ENCODE peak calls at places on chromosomes 5 and 9, in seven cellular contexts. M is MCF 10A, X is AG10803, T is cardiac fibroblast, L is breast epithelium, O is tibial nerve, Q is GM12878. C is an unnamed sample.
A peak's percentile ranks its signal among the peaks of the same experiment; 100 is the strongest.

GRCh38 chr5:150073677-150074076 is 12.7 kb downstream of the CSF1R start:
- DNase-seq in M (no peak), X (no peak), T (no peak), L (no peak), O (no peak), Q (no peak), C (no peak)

GRCh38 chr9:97373311-97373710 is 38.6 kb upstream of the TDRD7 start:
- DNase-seq in M (no peak), X (no peak), T (no peak), L (no peak), O (no peak), Q (no peak), C (no peak)

GRCh38 chr9:83240671-83241070 is 177.7 kb upstream of the RASEF start:
- DNase-seq in M (no peak), X (no peak), T (no peak), L (no peak), O (no peak), Q (no peak), C (no peak)

GRCh38 chr9:17453751-17454150 is 125.1 kb upstream of the SH3GL2 start:
- DNase-seq in M (peak; percentile 7), X (no peak), T (no peak), L (no peak), O (no peak), Q (no peak), C (no peak)

GRCh38 chr5:78811121-78811832 is 162.7 kb upstream of the LHFPL2 start:
- DNase-seq in M (no peak), X (peak; percentile 64), T (no peak), L (no peak), O (no peak), Q (no peak), C (no peak)

GRCh38 chr9:86355814-86356213 is 1.6 kb upstream of the TUT7 start:
- DNase-seq in M (peak; percentile 54), X (no peak), T (no peak), L (no peak), O (no peak), Q (no peak), C (no peak)

GRCh38 chr5:57784106-57784505 is 301.5 kb upstream of the ACTBL2 start:
- DNase-seq in M (no peak), X (peak; percentile 70), T (peak; percentile 48), L (no peak), O (no peak), Q (no peak), C (no peak)

GRCh38 chr5:39014544-39014943 is 59.7 kb downstream of the RICTOR start:
- DNase-seq in M (no peak), X (peak; percentile 72), T (peak; percentile 69), L (no peak), O (no peak), Q (no peak), C (no peak)

GRCh38 chr5:125668904-125669303 is 754.3 kb upstream of the GRAMD2B start:
- DNase-seq in M (peak; percentile 18), X (no peak), T (no peak), L (no peak), O (no peak), Q (no peak), C (no peak)

GRCh38 chr5:57442080-57442839 is 40.4 kb downstream of the ACTBL2 start:
- DNase-seq in M (peak; percentile 58), X (peak; percentile 100), T (peak; percentile 98), L (peak; percentile 65), O (no peak), Q (no peak), C (no peak)

GRCh38 chr5:172266071-172266675 is 17.4 kb downstream of the UBTD2 start:
- DNase-seq in M (peak; percentile 24), X (no peak), T (no peak), L (no peak), O (no peak), Q (no peak), C (no peak)

GRCh38 chr5:172958268-172959046 is 767 bp upstream of the RPL26L1 start:
- DNase-seq in M (peak; percentile 80), X (peak; percentile 62), T (peak; percentile 72), L (no peak), O (peak; percentile 46), Q (no peak), C (no peak)

DNA sequence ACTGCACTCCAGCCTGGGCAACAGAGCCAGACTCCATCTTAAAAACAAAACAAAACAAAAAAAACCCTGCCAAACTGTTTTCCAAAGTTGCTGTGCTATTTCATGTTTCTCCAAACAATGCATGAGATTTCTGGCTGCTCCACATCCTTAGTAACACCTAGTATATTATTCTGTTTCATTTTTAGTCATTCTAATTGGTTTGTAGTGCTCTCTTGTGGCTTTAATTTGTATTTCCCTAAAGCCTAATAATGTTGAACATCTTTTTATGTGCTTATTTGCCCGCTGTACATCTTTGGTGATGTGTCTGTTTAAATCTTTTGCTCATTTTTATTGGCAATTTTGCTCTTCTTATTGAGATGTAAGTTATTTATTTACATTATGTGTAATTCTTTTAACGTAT is 18.4 kb upstream of the TTC1 start:
- DNase-seq in M (peak; percentile 35), X (peak; percentile 18), T (peak; percentile 24), L (no peak), O (no peak), Q (no peak), C (no peak)
- TF ChIP-seq CTCF in M (peak; percentile 34), X (peak; percentile 40), T (no peak), L (no peak), O (no peak), Q (no peak), C (no peak)

DNA sequence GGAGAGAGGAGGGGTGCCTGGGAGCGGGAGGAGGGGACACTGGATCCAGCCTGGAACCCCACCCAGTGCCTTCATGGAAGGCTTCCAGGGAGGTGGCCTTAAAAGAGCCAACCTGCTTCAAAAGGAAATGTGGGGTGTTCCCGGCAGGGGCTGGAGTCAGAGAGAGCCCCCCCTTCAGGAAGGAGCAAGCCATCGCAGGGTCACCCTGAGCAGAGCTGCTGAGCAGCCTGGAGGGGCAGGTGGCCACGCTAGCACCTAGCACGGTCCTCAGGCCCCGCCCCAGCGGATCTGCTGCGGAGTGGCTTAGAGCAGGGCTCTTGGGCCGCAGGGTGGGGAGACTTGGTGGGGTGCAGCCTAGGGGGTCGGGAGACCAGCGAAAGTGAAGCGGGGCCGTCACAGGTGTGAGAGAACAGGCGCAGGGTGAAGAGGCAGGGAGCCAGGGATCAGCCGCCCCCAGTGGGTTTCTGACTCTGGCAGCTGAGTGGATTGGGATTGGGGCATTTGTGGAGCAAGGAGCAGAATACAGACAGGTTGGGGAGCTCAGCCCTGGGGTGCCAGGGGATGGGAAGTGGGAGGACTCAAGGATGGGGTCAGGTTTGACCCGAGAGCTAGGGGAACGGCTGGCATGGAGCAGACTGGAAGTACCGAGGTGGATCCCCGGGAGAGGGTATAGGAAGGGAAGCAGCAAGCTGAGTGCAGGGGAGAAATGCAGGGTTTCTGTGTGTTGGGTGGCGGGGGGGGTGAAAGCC is 1.5 kb downstream of the LCN2 start:
- DNase-seq in M (no peak), X (no peak), T (no peak), L (no peak), O (no peak), Q (no peak), C (no peak)
- TF ChIP-seq CTCF in M (peak; percentile 12), X (peak; percentile 11), T (no peak), L (no peak), O (no peak), Q (peak; percentile 12), C (no peak)

GRCh38 chr9:123349691-123350480 is 6.1 kb upstream of the CRB2 start:
- DNase-seq in M (peak; percentile 65), X (peak; percentile 44), T (peak; percentile 59), L (peak; percentile 33), O (peak; percentile 70), Q (no peak), C (no peak)
- TF ChIP-seq CTCF in M (peak; percentile 95), X (peak; percentile 97), T (peak; percentile 97), L (peak; percentile 43), O (peak; percentile 96), Q (peak; percentile 97), C (no peak)

DNA sequence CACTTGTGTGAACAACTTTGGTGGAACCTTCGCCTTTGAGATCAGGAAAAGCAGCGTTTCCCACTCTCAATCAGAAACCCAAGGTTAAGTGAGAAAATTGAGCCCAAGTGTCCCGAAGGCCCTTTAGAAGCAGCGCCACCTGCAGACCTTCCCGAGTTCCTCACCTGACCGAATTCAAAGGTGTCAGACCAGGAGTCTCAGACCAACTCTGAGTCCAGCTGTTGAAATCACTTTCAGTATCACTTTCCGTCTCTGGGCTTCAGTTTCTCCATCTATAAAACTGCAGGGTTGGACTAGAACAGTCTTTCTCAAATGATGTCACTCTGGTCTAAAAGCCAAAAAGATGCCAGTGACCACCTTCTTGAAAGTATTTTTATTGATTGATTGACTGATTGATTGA is 31.7 kb upstream of the GRHPR start:
- DNase-seq in M (peak; percentile 54), X (no peak), T (no peak), L (no peak), O (no peak), Q (peak; percentile 89), C (no peak)
- TF ChIP-seq CTCF in M (peak; percentile 23), X (peak; percentile 13), T (peak; percentile 20), L (no peak), O (peak; percentile 27), Q (peak; percentile 76), C (no peak)

DNA sequence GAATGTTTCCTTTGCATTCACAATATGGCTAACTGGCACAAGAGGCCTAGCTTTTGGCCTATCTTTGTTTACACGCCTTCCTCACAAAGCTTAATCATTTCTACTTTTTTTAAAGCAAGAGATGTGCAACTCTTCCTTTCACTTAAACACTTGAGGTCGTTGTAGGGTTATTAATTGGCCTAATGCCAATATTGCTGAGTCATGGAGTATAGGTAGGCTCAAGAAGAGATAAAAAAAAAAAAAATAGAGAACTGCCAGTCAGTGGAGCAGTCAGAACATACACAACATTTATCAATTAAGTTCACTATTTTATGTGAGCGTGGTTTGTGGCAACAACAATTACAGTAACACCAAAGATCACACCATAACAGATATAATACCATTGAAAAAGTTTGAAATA is 5.9 kb downstream of the FKBP15 start:
- DNase-seq in M (peak; percentile 61), X (no peak), T (peak; percentile 51), L (no peak), O (no peak), Q (no peak), C (no peak)
- TF ChIP-seq CTCF in M (no peak), X (no peak), T (no peak), L (no peak), O (no peak), Q (no peak), C (no peak)

C was measured in omental fat pad.